ENCODE peak calls at places on chromosomes 13 and 19, in five cellular contexts. Y is suprapubic skin, Q is breast epithelium, V is cardiac muscle cell, O is colonic mucosa. D is an unnamed sample. For H3K4me1 and H3K27me3, the result is how much of the 10 kb centered on the place peaks cover.

GRCh38 chr13:48181482-48182145 is 51.4 kb upstream of the ITM2B start:
- DNase-seq in Y (no peak), Q (no peak), V (no peak), O (no peak), D (no peak)

GRCh38 chr19:3699071-3699740 is 1.1 kb downstream of the PIP5K1C start:
- DNase-seq in O (peak), Y (peak), Q (no peak), V (peak), D (no peak)

GRCh38 chr13:87677334-87678234 is 6.4 kb downstream of the SLITRK5 start:
- DNase-seq in Y (peak), Q (no peak), V (no peak), O (no peak), D (no peak)

GRCh38 chr19:49335784-49336481 is 727 bp downstream of the CD37 start:
- DNase-seq in Y (no peak), O (no peak), Q (peak), V (no peak), D (no peak)

GRCh38 chr19:12983561-12984142 is 11.6 kb upstream of the NFIX start:
- DNase-seq in Q (peak), V (peak), O (peak), Y (peak), D (no peak)

GRCh38 chr19:2051771-2052704 is 994 bp upstream of the MKNK2 start:
- DNase-seq in O (peak), V (peak), Q (no peak), Y (peak), D (no peak)

GRCh38 chr19:15297416-15298224 is 34.7 kb downstream of the BRD4 start:
- DNase-seq in O (peak), Y (no peak), Q (no peak), V (peak), D (no peak)

GRCh38 chr13:21668665-21669599 is 1.9 kb upstream of the FGF9 start:
- DNase-seq in V (peak), O (peak), Y (peak), Q (no peak), D (no peak)

GRCh38 chr19:43506629-43507028 is 2.1 kb upstream of the PHLDB3 start:
- DNase-seq in Y (no peak), O (no peak), V (no peak), Q (no peak), D (no peak)

GRCh38 chr19:29715695-29716581 is 877 bp upstream of the C19orf12 start:
- DNase-seq in Y (peak), V (peak), Q (no peak), O (peak), D (no peak)

GRCh38 chr13:90443268-90443667 is 904.2 kb upstream of the MIR17HG start:
- DNase-seq in V (no peak), O (no peak), Q (no peak), Y (no peak), D (no peak)

GRCh38 chr19:38640368-38640767 is 7.1 kb upstream of the ACTN4 start:
- DNase-seq in V (no peak), O (peak), Y (no peak), Q (no peak), D (no peak)

GRCh38 chr19:45363861-45364459 is 6.4 kb downstream of the ERCC2 start:
- DNase-seq in V (no peak), Y (no peak), Q (no peak), O (no peak), D (no peak)

GRCh38 chr19:13260883-13261653 is 110.9 kb downstream of the IER2 start:
- DNase-seq in Y (no peak), V (peak), O (no peak), Q (peak), D (no peak)

GRCh38 chr13:77022341-77022740 is 4.6 kb downstream of the FBXL3 start:
- DNase-seq in O (no peak), Q (no peak), Y (no peak), V (peak), D (no peak)

GRCh38 chr13:95784161-95784880 is 107.4 kb downstream of the DNAJC3 start:
- DNase-seq in O (no peak), V (peak), Q (no peak), Y (no peak), D (no peak)

GRCh38 chr13:113052206-113052605 is 53.4 kb upstream of the F7 start:
- DNase-seq in O (no peak), Y (peak), V (no peak), Q (no peak), D (peak)

GRCh38 chr13:58165617-58166016 is 534.1 kb downstream of the PCDH17 start:
- DNase-seq in V (no peak), Q (no peak), O (no peak), Y (no peak), D (no peak)

GRCh38 chr13:114213980-114214379 is 20.7 kb upstream of the CDC16 start:
- DNase-seq in Q (no peak), V (no peak), Y (no peak), O (no peak), D (no peak)

GRCh38 chr19:58408152-58409009 is at the start of gene ZNF584:
- DNase-seq in O (peak), Y (peak), Q (peak), V (peak), D (peak)

GRCh38 chr19:40284501-40285352 is at the start of gene AKT2:
- DNase-seq in Y (peak), O (no peak), Q (no peak), V (peak), D (peak)

GRCh38 chr13:68888832-68889231 is 1218.8 kb upstream of the ATXN8OS start:
- DNase-seq in V (no peak), Y (no peak), Q (no peak), O (no peak), D (no peak)

GRCh38 chr19:15991602-15992001 is 42.8 kb downstream of the OR10H4 start:
- DNase-seq in Y (no peak), O (no peak), Q (no peak), V (no peak), D (no peak)

GRCh38 chr13:109275848-109276247 is 510.5 kb downstream of the IRS2 start:
- DNase-seq in Q (no peak), Y (no peak), V (no peak), O (no peak), D (no peak)

GRCh38 chr13:114068723-114069322 is 63.6 kb downstream of the RASA3 start:
- DNase-seq in Y (peak), V (peak), Q (no peak), O (no peak), D (no peak)

GRCh38 chr13:33261426-33262068 is 24.0 kb downstream of the STARD13 start:
- DNase-seq in O (no peak), V (no peak), Y (no peak), Q (no peak), D (no peak)

DNA sequence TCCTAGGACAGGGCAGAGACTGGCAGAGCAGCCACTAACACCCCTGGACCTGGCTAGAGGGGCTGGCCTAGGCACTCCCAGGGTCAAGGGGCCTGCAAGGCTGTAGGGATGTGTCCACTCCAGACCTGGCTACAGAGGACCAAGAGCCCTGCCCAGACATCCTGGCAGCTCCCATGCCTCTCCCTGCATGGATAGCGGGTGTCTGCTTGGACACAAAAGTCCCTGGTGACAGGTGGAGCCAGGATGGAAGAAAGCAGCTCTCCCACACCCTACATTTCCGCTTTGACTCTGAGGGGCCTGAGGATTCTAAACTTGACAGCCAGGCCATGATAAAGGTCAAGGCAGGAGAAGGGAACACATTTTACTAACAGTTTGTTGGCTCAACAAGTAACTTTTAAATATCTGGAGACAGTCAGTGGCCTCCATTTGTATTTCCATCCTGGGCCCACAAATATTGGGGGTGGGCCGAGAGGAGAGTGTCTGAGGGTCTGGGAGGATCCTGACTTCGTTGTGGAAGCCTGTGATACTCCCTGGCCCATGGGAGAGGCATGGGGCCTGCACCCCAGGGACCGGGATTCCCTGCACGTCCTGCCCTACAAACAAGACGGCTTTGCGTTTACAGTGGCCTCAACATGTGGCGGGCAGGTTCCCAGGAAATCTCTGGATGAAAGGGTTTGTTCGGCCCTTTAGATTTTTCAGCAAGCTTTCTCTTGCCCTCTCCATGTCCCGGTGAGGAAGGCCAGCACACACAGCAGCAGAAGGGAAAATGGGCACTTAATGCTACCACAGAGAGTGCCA is 19.8 kb upstream of the SLC7A9 start:
- DNase-seq in O (no peak), Q (no peak), Y (no peak), V (no peak), D (no peak)
- H3K4me1 ChIP-seq in O (under half), Q (under half), Y (under half), V (under half), D (under half)

DNA sequence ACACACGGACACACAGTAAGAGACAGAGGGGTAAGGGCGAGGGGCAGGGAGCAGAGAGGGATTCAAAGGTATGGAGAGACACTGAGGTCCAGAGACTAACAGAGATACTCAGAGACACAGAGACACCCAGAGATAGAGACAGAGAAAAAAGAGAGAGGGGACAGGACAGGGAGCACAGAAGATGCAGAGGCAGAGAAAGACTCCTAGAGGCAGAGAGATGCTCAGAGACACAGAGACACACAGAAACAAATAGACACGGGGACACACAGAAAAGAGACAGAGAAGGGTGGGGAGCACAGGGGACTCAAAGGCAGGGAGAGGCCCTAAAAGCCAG is 39.8 kb downstream of the DEDD2 start:
- DNase-seq in Y (no peak), Q (no peak), O (no peak), V (no peak), D (no peak)
- H3K27me3 ChIP-seq in Y (half or more), Q (under half), O (under half), V (half or more), D (under half)

GRCh38 chr19:10720607-10721125 is 2.8 kb downstream of the DNM2 start:
- DNase-seq in V (no peak), O (no peak), Q (no peak), Y (no peak), D (no peak)
- H3K4me1 ChIP-seq in V (under half), O (under half), Q (under half), Y (half or more), D (under half)

DNA sequence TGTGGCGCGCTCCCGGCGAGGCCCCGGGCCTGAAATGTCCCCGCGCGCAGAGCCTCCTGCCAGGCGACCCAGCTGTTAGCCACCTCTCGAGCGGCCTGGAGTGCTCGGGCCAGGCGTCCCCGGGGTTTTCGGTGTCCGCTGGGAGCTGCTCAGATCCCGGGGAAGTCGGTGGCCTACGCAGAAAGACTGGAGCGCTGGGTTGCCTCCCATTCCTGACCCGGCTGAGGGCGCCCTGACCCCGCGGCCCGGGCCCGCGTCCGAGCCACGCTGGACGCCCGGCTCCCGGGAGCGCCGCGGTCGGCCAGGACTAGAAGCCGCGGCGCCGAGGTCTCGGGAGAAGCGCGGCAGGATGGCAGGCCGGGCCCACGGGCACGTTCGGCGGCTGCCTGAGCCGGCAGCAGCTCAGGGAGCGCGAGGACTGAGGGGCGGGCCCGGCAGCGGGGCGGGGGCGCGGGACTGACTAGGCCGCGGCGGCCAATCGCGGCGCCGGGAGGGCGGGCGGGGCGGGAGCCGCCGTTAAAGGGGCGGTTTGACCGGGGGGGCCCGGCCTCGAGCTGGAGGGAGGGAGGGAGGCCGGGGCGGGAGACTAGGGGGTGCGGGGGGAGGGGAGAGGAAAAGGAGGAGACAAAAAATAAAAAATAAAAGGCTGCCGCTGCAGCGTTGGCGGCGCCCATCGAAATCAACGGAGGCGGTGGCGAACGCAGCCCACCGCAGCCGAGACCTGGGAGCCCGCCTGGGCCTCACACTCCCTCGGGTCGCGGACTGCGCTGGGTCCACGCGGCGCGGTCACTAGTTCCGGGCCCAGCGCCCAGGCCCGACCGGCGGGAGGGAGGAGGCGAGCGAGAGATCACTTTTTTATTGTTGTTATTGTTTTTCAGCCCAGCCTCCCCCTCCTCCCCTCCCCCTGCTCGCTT is 1.1 kb upstream of the ZIC2 start:
- DNase-seq in Y (peak), V (peak), O (peak), Q (peak), D (no peak)
- H3K27me3 ChIP-seq in Y (half or more), V (half or more), O (half or more), Q (under half), D (half or more)

GRCh38 chr13:50529154-50529882 is 314.2 kb downstream of the DLEU7 start:
- DNase-seq in Y (peak), Q (peak), O (peak), V (peak), D (peak)
- H3K4me1 ChIP-seq in Y (under half), Q (under half), O (under half), V (under half), D (under half)

GRCh38 chr19:51803529-51803928 is 8.6 kb downstream of the FPR3 start:
- DNase-seq in Y (no peak), O (no peak), Q (no peak), V (no peak), D (no peak)
- H3K27me3 ChIP-seq in Y (under half), O (under half), Q (under half), V (under half), D (under half)

GRCh38 chr19:6068711-6069110 is 41.6 kb downstream of the RFX2 start:
- DNase-seq in Q (no peak), V (no peak), Y (peak), O (peak), D (no peak)
- H3K4me1 ChIP-seq in Q (under half), V (under half), Y (half or more), O (under half), D (under half)

D was measured in RWPE2.